ENCODE peak calls at places on chromosome 15, in six cellular contexts. S is foreskin fibroblast, M is astrocyte of the spinal cord, F is lower lobe of right lung, D is fibroblast of the aortic adventitia, U is choroid plexus epithelial cell. P is an unnamed sample.

GRCh38 chr15:23642413-23643044 is 5.1 kb downstream of the MAGEL2 start:
- DNase-seq in M (peak), U (peak), D (peak), S (peak), F (peak), P (no peak)

GRCh38 chr15:35958936-35959335 is 413.0 kb upstream of the DPH6 start:
- DNase-seq in D (no peak), F (no peak), U (no peak), S (peak), M (no peak), P (no peak)

GRCh38 chr15:101452572-101452971 is 36.9 kb downstream of the PCSK6 start:
- DNase-seq in S (no peak), M (no peak), U (no peak), F (no peak), D (no peak), P (no peak)

GRCh38 chr15:97976766-97977503 is 16.4 kb downstream of the ARRDC4 start:
- DNase-seq in S (no peak), D (no peak), F (no peak), M (no peak), U (no peak), P (no peak)

GRCh38 chr15:52678468-52679231 is 538 bp downstream of the ATOSA start:
- DNase-seq in M (peak), D (peak), F (peak), S (peak), U (peak), P (peak)

GRCh38 chr15:25797035-25797434 is 66.1 kb downstream of the ATP10A start:
- DNase-seq in D (no peak), U (no peak), S (peak), F (no peak), M (no peak), P (no peak)

GRCh38 chr15:77825143-77825542 is 192.4 kb upstream of the LINGO1 start:
- DNase-seq in M (no peak), F (peak), D (no peak), U (no peak), S (no peak), P (peak)

GRCh38 chr15:81221449-81221848 is 24.8 kb downstream of the IL16 start:
- DNase-seq in D (peak), F (no peak), S (peak), M (no peak), U (no peak), P (no peak)

GRCh38 chr15:40550381-40551037 is 14.3 kb downstream of the CCDC32 start:
- DNase-seq in S (no peak), M (no peak), D (no peak), U (no peak), F (no peak), P (no peak)

GRCh38 chr15:34810455-34811146 is 15.3 kb upstream of the ACTC1 start:
- DNase-seq in D (peak), F (no peak), U (peak), M (peak), S (peak), P (no peak)

GRCh38 chr15:45869034-45869668 is 234.3 kb downstream of the SQOR start:
- DNase-seq in M (no peak), F (no peak), S (no peak), D (no peak), U (no peak), P (no peak)

GRCh38 chr15:53576841-53577240 is 182.6 kb downstream of the WDR72 start:
- DNase-seq in U (no peak), S (no peak), D (no peak), F (no peak), M (no peak), P (no peak)

GRCh38 chr15:80779658-80780415 is 667 bp downstream of the CEMIP start:
- DNase-seq in D (peak), S (peak), U (peak), F (no peak), M (peak), P (no peak)

GRCh38 chr15:56428821-56429458 is 36.0 kb downstream of the MNS1 start:
- DNase-seq in S (peak), M (peak), D (peak), F (no peak), U (peak), P (no peak)

GRCh38 chr15:67253103-67253502 is 1.4 kb downstream of the AAGAB start:
- DNase-seq in D (no peak), F (no peak), S (no peak), U (no peak), M (no peak), P (no peak)

GRCh38 chr15:101256756-101257155 is 4.9 kb upstream of the CHSY1 start:
- DNase-seq in F (no peak), U (no peak), M (no peak), D (no peak), S (no peak), P (no peak)

GRCh38 chr15:59172289-59172901 is 34.2 kb upstream of the LDHAL6B start:
- DNase-seq in D (no peak), M (no peak), U (no peak), F (no peak), S (no peak), P (no peak)
- TF ChIP-seq CTCF in D (peak), M (peak), U (peak), F (no peak), S (no peak), P (no peak)

GRCh38 chr15:83444936-83445335 is 2.2 kb upstream of the SH3GL3 start:
- DNase-seq in M (no peak), F (no peak), S (no peak), U (no peak), D (no peak), P (no peak)

GRCh38 chr15:83449250-83449671 is 2.1 kb downstream of the SH3GL3 start:
- DNase-seq in F (no peak), U (no peak), M (no peak), D (no peak), S (no peak), P (no peak)

GRCh38 chr15:83445653-83446052 is 1.5 kb upstream of the SH3GL3 start:
- DNase-seq in S (no peak), U (no peak), F (no peak), M (no peak), D (no peak), P (no peak)

GRCh38 chr15:83446417-83446816 is 724 bp upstream of the SH3GL3 start:
- DNase-seq in D (no peak), M (no peak), F (no peak), U (no peak), S (no peak), P (no peak)

GRCh38 chr15:83446904-83447708 is at the start of gene SH3GL3:
- DNase-seq in D (peak), S (peak), M (peak), U (peak), F (peak), P (peak)
- TF ChIP-seq CTCF in D (peak), S (peak), M (peak), U (peak), F (no peak), P (no peak)

DNA sequence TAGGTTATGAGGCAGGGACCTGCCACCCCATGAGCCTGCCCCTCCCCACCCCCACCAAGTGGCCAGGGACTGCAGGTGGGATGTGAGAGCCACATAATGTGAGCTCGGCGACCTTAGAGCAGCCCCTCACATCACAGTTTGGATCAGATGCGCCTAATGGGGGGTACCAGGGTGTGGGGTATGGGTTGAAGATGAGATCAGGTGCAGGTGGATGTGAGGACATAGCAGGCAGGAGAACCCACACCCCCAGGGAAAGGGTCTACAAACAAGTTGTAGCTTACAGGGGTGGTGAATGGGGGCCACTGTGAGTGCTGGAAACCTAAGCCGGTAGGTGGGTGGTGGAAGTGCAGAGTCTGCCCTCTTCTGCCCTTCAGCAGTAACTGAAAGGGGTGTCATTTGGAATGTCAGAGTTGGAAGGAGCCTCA is 94.0 kb downstream of the CORO2B start:
- DNase-seq in D (peak), U (peak), F (no peak), S (peak), M (peak), P (peak)
- TF ChIP-seq CTCF in D (peak), U (peak), F (no peak), S (peak), M (peak), P (no peak)

DNA sequence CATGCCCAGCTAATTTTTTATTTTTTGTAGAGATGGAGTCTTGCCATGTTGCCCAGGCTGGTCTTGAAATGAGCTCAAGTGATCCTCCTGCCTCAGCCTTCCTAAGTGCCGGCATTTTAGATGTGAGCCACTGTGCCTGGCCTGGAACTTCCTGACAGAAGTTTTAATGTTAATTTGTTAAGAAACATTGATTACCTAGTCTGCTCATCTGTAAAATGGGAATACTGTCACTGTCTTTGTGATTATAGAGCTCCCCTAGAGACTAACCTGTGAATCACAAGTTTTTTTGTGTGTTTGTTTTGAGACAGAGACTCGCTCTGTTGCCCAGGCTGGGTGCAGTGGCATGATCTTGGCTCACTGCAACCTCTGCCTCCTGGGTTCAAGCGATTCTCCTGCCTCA is 4.3 kb upstream of the EIF3J start:
- DNase-seq in D (no peak), U (no peak), M (no peak), F (no peak), S (no peak), P (no peak)
- TF ChIP-seq CTCF in D (no peak), U (no peak), M (no peak), F (no peak), S (no peak), P (no peak)

GRCh38 chr15:71802770-71803169 is 7.6 kb upstream of the NR2E3 start:
- DNase-seq in S (no peak), U (no peak), M (no peak), F (no peak), D (no peak), P (no peak)
- TF ChIP-seq CTCF in S (peak), U (peak), M (peak), F (peak), D (peak), P (peak)

DNA sequence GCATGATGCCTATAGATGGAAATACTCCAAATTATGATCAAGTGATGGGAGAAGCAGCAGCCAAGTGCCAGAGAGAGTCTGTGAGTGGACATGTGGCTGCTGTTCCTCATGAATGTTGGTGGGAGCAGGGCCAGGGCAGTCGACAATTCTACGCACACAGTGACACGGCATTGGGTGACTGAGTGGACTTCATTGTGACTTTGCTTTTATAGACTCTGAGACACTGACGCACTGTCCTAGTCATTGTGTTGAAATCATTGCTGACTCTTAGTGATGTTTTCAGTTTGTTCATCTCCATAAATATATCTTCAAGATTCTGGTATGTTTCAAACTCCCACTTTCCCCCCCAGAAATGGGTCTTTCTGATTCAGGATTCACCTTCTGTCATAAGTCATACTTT is 246.3 kb upstream of the SEMA6D start:
- DNase-seq in U (no peak), D (peak), S (peak), M (no peak), F (no peak), P (no peak)
- TF ChIP-seq CTCF in U (no peak), D (no peak), S (no peak), M (no peak), F (no peak), P (no peak)

GRCh38 chr15:83114305-83114704 is 6.9 kb downstream of the TM6SF1 start:
- DNase-seq in U (no peak), D (no peak), M (no peak), F (no peak), S (no peak), P (no peak)

GRCh38 chr15:83113881-83114280 is 6.4 kb downstream of the TM6SF1 start:
- DNase-seq in D (no peak), F (no peak), M (no peak), S (no peak), U (no peak), P (no peak)

GRCh38 chr15:83112959-83113299 is 5.5 kb downstream of the TM6SF1 start:
- DNase-seq in U (no peak), F (no peak), D (no peak), S (no peak), M (no peak), P (no peak)

GRCh38 chr15:83111149-83111548 is 3.7 kb downstream of the TM6SF1 start:
- DNase-seq in S (no peak), F (no peak), U (no peak), D (no peak), M (no peak), P (no peak)

GRCh38 chr15:83112233-83112958 is 5.0 kb downstream of the TM6SF1 start:
- DNase-seq in U (peak), D (peak), F (no peak), S (peak), M (peak), P (no peak)
- TF ChIP-seq CTCF in U (peak), D (peak), F (no peak), S (peak), M (peak), P (no peak)

GRCh38 chr15:44295909-44296420 is 7.4 kb downstream of the GOLM2 start:
- DNase-seq in D (no peak), M (no peak), U (peak), S (peak), F (no peak), P (no peak)

GRCh38 chr15:44300567-44300966 is 12.0 kb downstream of the GOLM2 start:
- DNase-seq in M (no peak), S (no peak), F (no peak), U (no peak), D (no peak), P (no peak)

GRCh38 chr15:44299997-44300396 is 11.5 kb downstream of the GOLM2 start:
- DNase-seq in U (no peak), S (no peak), D (no peak), F (no peak), M (no peak), P (no peak)

GRCh38 chr15:44296625-44297524 is 8.4 kb downstream of the GOLM2 start:
- DNase-seq in S (peak), F (no peak), M (peak), U (peak), D (peak), P (no peak)

GRCh38 chr15:44298878-44299277 is 10.4 kb downstream of the GOLM2 start:
- DNase-seq in F (no peak), D (no peak), M (no peak), S (no peak), U (no peak), P (no peak)
- TF ChIP-seq CTCF in F (no peak), D (peak), M (peak), S (no peak), U (peak), P (no peak)

GRCh38 chr15:49875392-49875791 is 243.6 kb downstream of the ATP8B4 start:
- DNase-seq in F (no peak), D (no peak), U (no peak), S (no peak), M (no peak), P (no peak)

GRCh38 chr15:49881433-49881832 is 237.6 kb downstream of the ATP8B4 start:
- DNase-seq in M (no peak), F (no peak), D (no peak), U (no peak), S (no peak), P (no peak)

GRCh38 chr15:49877117-49877860 is 241.7 kb downstream of the ATP8B4 start:
- DNase-seq in U (peak), F (no peak), S (peak), D (peak), M (no peak), P (no peak)

GRCh38 chr15:49877871-49878511 is 241.0 kb downstream of the ATP8B4 start:
- DNase-seq in S (peak), F (no peak), D (peak), M (no peak), U (peak), P (no peak)

GRCh38 chr15:49876401-49877038 is 242.5 kb downstream of the ATP8B4 start:
- DNase-seq in S (no peak), M (no peak), U (peak), F (no peak), D (peak), P (no peak)
- TF ChIP-seq CTCF in S (no peak), M (no peak), U (peak), F (peak), D (peak), P (peak)

DNA sequence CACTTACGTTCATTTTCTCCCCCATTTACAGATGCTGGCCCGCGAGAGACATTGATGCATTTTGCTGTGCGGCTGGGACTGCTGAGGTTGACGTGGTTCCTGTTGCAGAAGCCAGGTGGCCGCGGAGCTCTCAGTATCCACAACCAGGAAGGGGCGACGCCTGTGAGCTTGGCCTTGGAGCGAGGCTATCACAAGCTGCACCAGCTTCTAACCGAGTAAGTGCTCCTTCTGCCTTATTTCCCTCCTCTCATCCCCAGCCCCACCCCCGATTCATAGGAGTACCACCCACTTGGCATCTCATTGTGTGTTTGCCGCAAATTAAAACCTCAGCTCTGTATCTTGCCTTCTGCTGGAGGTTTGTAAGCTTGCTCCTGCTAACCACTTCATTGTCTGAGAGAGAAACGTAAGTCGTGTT is 163.3 kb downstream of the AKAP13 start:
- DNase-seq in F (peak), S (no peak), D (no peak), M (no peak), U (no peak), P (peak)
- TF ChIP-seq CTCF in F (peak), S (no peak), D (peak), M (no peak), U (peak), P (peak)

P was measured in spleen.